ENCODE peak calls at places on chromosomes 16 and 17, in five cellular contexts. One of them, this sample, is unnamed.

GRCh38 chr17:63366238-63366561 is 79.9 kb downstream of the CYB561 start:
- DNase-seq in cerebellum: no peak
- DNase-seq in putamen: no peak
- DNase-seq in AG09309: no peak
- DNase-seq in stimulated activated CD8-positive, alpha-beta memory T cell treated with anti-CD3 and anti-CD28 coated beads, Interleukin-4, amount 100 ng/mL, for 24 hours: no peak
- DNase-seq in this sample: no peak

GRCh38 chr17:14197582-14197981 is 39.1 kb downstream of the CDRT15 start:
- DNase-seq in cerebellum: no peak
- DNase-seq in putamen: no peak
- DNase-seq in AG09309: no peak
- DNase-seq in stimulated activated CD8-positive, alpha-beta memory T cell treated with anti-CD3 and anti-CD28 coated beads, Interleukin-4, amount 100 ng/mL, for 24 hours: peak; percentile 49
- DNase-seq in this sample: no peak

GRCh38 chr17:57312242-57312641 is 55.9 kb downstream of the MSI2 start:
- DNase-seq in cerebellum: no peak
- DNase-seq in putamen: no peak
- DNase-seq in AG09309: no peak
- DNase-seq in stimulated activated CD8-positive, alpha-beta memory T cell treated with anti-CD3 and anti-CD28 coated beads, Interleukin-4, amount 100 ng/mL, for 24 hours: no peak
- DNase-seq in this sample: no peak

GRCh38 chr16:79264237-79265104 is 336.1 kb downstream of the MAF start:
- DNase-seq in cerebellum: no peak
- DNase-seq in putamen: peak; percentile 20
- DNase-seq in AG09309: no peak
- DNase-seq in stimulated activated CD8-positive, alpha-beta memory T cell treated with anti-CD3 and anti-CD28 coated beads, Interleukin-4, amount 100 ng/mL, for 24 hours: no peak
- DNase-seq in this sample: no peak

GRCh38 chr17:6577686-6578263 is 21.4 kb upstream of the PITPNM3 start:
- DNase-seq in cerebellum: no peak
- DNase-seq in putamen: no peak
- DNase-seq in AG09309: no peak
- DNase-seq in stimulated activated CD8-positive, alpha-beta memory T cell treated with anti-CD3 and anti-CD28 coated beads, Interleukin-4, amount 100 ng/mL, for 24 hours: no peak
- DNase-seq in this sample: no peak

GRCh38 chr17:64212122-64212521 is 50.9 kb downstream of the TEX2 start:
- DNase-seq in cerebellum: no peak
- DNase-seq in putamen: no peak
- DNase-seq in AG09309: no peak
- DNase-seq in stimulated activated CD8-positive, alpha-beta memory T cell treated with anti-CD3 and anti-CD28 coated beads, Interleukin-4, amount 100 ng/mL, for 24 hours: no peak
- DNase-seq in this sample: no peak

GRCh38 chr16:4744758-4745569 is 10.6 kb downstream of the DNAAF8 start:
- DNase-seq in cerebellum: no peak
- DNase-seq in putamen: no peak
- DNase-seq in AG09309: no peak
- DNase-seq in stimulated activated CD8-positive, alpha-beta memory T cell treated with anti-CD3 and anti-CD28 coated beads, Interleukin-4, amount 100 ng/mL, for 24 hours: no peak
- DNase-seq in this sample: no peak

GRCh38 chr16:49400611-49401010 is 27.0 kb downstream of the C16orf78 start:
- DNase-seq in cerebellum: no peak
- DNase-seq in putamen: no peak
- DNase-seq in AG09309: no peak
- DNase-seq in stimulated activated CD8-positive, alpha-beta memory T cell treated with anti-CD3 and anti-CD28 coated beads, Interleukin-4, amount 100 ng/mL, for 24 hours: no peak
- DNase-seq in this sample: no peak

GRCh38 chr17:34365340-34365739 is 2.3 kb upstream of the CCL1 start:
- DNase-seq in cerebellum: no peak
- DNase-seq in putamen: no peak
- DNase-seq in AG09309: no peak
- DNase-seq in stimulated activated CD8-positive, alpha-beta memory T cell treated with anti-CD3 and anti-CD28 coated beads, Interleukin-4, amount 100 ng/mL, for 24 hours: no peak
- DNase-seq in this sample: no peak

GRCh38 chr17:62004388-62004787 is 60.7 kb downstream of the MED13 start:
- DNase-seq in cerebellum: no peak
- DNase-seq in putamen: no peak
- DNase-seq in AG09309: no peak
- DNase-seq in stimulated activated CD8-positive, alpha-beta memory T cell treated with anti-CD3 and anti-CD28 coated beads, Interleukin-4, amount 100 ng/mL, for 24 hours: no peak
- DNase-seq in this sample: no peak

GRCh38 chr17:7380855-7381683 is at the start of gene TNK1:
- DNase-seq in cerebellum: peak; percentile 85
- DNase-seq in putamen: no peak
- DNase-seq in AG09309: no peak
- DNase-seq in stimulated activated CD8-positive, alpha-beta memory T cell treated with anti-CD3 and anti-CD28 coated beads, Interleukin-4, amount 100 ng/mL, for 24 hours: no peak
- DNase-seq in this sample: no peak

GRCh38 chr17:35313875-35314409 is 59.5 kb downstream of the SLFN11 start:
- DNase-seq in cerebellum: no peak
- DNase-seq in putamen: no peak
- DNase-seq in AG09309: no peak
- DNase-seq in stimulated activated CD8-positive, alpha-beta memory T cell treated with anti-CD3 and anti-CD28 coated beads, Interleukin-4, amount 100 ng/mL, for 24 hours: no peak
- DNase-seq in this sample: peak; percentile 6

GRCh38 chr17:67833134-67833533 is 7.8 kb downstream of the BPTF start:
- DNase-seq in cerebellum: no peak
- DNase-seq in putamen: no peak
- DNase-seq in AG09309: no peak
- DNase-seq in stimulated activated CD8-positive, alpha-beta memory T cell treated with anti-CD3 and anti-CD28 coated beads, Interleukin-4, amount 100 ng/mL, for 24 hours: no peak
- DNase-seq in this sample: no peak

GRCh38 chr17:72922223-72922622 is 170.3 kb downstream of the SLC39A11 start:
- DNase-seq in cerebellum: no peak
- DNase-seq in putamen: no peak
- DNase-seq in AG09309: no peak
- DNase-seq in stimulated activated CD8-positive, alpha-beta memory T cell treated with anti-CD3 and anti-CD28 coated beads, Interleukin-4, amount 100 ng/mL, for 24 hours: no peak
- DNase-seq in this sample: no peak

GRCh38 chr16:81624718-81625543 is 154.2 kb upstream of the PLCG2 start:
- DNase-seq in cerebellum: no peak
- DNase-seq in putamen: no peak
- DNase-seq in AG09309: no peak
- DNase-seq in stimulated activated CD8-positive, alpha-beta memory T cell treated with anti-CD3 and anti-CD28 coated beads, Interleukin-4, amount 100 ng/mL, for 24 hours: no peak
- DNase-seq in this sample: no peak

GRCh38 chr17:37742114-37742761 is 2.6 kb downstream of the HNF1B start:
- DNase-seq in cerebellum: no peak
- DNase-seq in putamen: no peak
- DNase-seq in AG09309: no peak
- DNase-seq in stimulated activated CD8-positive, alpha-beta memory T cell treated with anti-CD3 and anti-CD28 coated beads, Interleukin-4, amount 100 ng/mL, for 24 hours: no peak
- DNase-seq in this sample: peak; percentile 33

GRCh38 chr17:45870342-45870974 is 23.9 kb upstream of the MAPT start:
- DNase-seq in cerebellum: no peak
- DNase-seq in putamen: no peak
- DNase-seq in AG09309: no peak
- DNase-seq in stimulated activated CD8-positive, alpha-beta memory T cell treated with anti-CD3 and anti-CD28 coated beads, Interleukin-4, amount 100 ng/mL, for 24 hours: no peak
- DNase-seq in this sample: no peak

GRCh38 chr17:19341211-19341631 is 21.3 kb downstream of the B9D1 start:
- DNase-seq in cerebellum: no peak
- DNase-seq in putamen: no peak
- DNase-seq in AG09309: no peak
- DNase-seq in stimulated activated CD8-positive, alpha-beta memory T cell treated with anti-CD3 and anti-CD28 coated beads, Interleukin-4, amount 100 ng/mL, for 24 hours: no peak
- DNase-seq in this sample: no peak

GRCh38 chr17:61478790-61479492 is 26.7 kb downstream of the TBX4 start:
- DNase-seq in cerebellum: no peak
- DNase-seq in putamen: no peak
- DNase-seq in AG09309: no peak
- DNase-seq in stimulated activated CD8-positive, alpha-beta memory T cell treated with anti-CD3 and anti-CD28 coated beads, Interleukin-4, amount 100 ng/mL, for 24 hours: no peak
- DNase-seq in this sample: no peak

GRCh38 chr17:14760212-14760611 is 459.3 kb downstream of the HS3ST3B1 start:
- DNase-seq in cerebellum: no peak
- DNase-seq in putamen: no peak
- DNase-seq in AG09309: no peak
- DNase-seq in stimulated activated CD8-positive, alpha-beta memory T cell treated with anti-CD3 and anti-CD28 coated beads, Interleukin-4, amount 100 ng/mL, for 24 hours: no peak
- DNase-seq in this sample: no peak

GRCh38 chr16:3458278-3458851 is 14.9 kb downstream of the NAA60 start:
- DNase-seq in cerebellum: peak; percentile 35
- DNase-seq in putamen: no peak
- DNase-seq in AG09309: no peak
- DNase-seq in stimulated activated CD8-positive, alpha-beta memory T cell treated with anti-CD3 and anti-CD28 coated beads, Interleukin-4, amount 100 ng/mL, for 24 hours: no peak
- DNase-seq in this sample: peak; percentile 31

This sample was measured in endothelial cell.